ENCODE peak calls at places on chromosomes 7 and 10, in four cellular contexts. Q is glutamatergic neuron; E is DMS 273 treated with DMSO at 0.1 percent for 48 hours; K is effector memory CD8-positive, alpha-beta T cell. Z is an unnamed sample.

GRCh38 chr7:118110178-118110577 is 73.8 kb upstream of the LSM8 start:
- DNase-seq in Q (no peak), E (no peak), K (no peak), Z (no peak)

GRCh38 chr7:12635830-12636229 is 51.6 kb upstream of the ARL4A start:
- DNase-seq in Q (no peak), E (no peak), K (peak; percentile 10), Z (no peak)

GRCh38 chr7:30206942-30207341 is 72.2 kb downstream of the MTURN start:
- DNase-seq in Q (no peak), E (no peak), K (no peak), Z (peak; percentile 61)

GRCh38 chr10:72099054-72099921 is 10.9 kb upstream of the SPOCK2 start:
- DNase-seq in Q (no peak), E (no peak), K (no peak), Z (no peak)

GRCh38 chr7:97390052-97390451 is 272.6 kb downstream of the SDHAF3 start:
- DNase-seq in Q (no peak), E (no peak), K (no peak), Z (no peak)

GRCh38 chr7:128703605-128704004 is 31.5 kb downstream of the GARIN1A start:
- DNase-seq in Q (no peak), E (no peak), K (no peak), Z (no peak)

GRCh38 chr7:130489140-130489967 is 2.5 kb upstream of the MEST start:
- DNase-seq in Q (no peak), E (no peak), K (no peak), Z (no peak)

GRCh38 chr7:68776326-68776725 is 821.9 kb upstream of the AUTS2 start:
- DNase-seq in Q (no peak), E (no peak), K (no peak), Z (no peak)

GRCh38 chr10:4488924-4489323 is 337.1 kb upstream of the AKR1E2 start:
- DNase-seq in Q (no peak), E (no peak), K (no peak), Z (no peak)

GRCh38 chr10:33041783-33042437 is 83.9 kb upstream of the ITGB1 start:
- DNase-seq in Q (peak; percentile 45), E (no peak), K (no peak), Z (peak; percentile 59)

GRCh38 chr7:137591444-137591843 is 247.9 kb upstream of the PTN start:
- DNase-seq in Q (no peak), E (no peak), K (no peak), Z (peak; percentile 34)

GRCh38 chr10:72808001-72808400 is 85.5 kb upstream of the OIT3 start:
- DNase-seq in Q (no peak), E (no peak), K (no peak), Z (no peak)

GRCh38 chr7:100443096-100443840 is 7.0 kb upstream of the PPP1R35 start:
- DNase-seq in Q (no peak), E (no peak), K (no peak), Z (no peak)

GRCh38 chr7:143396182-143396581 is 12.5 kb downstream of the EPHA1 start:
- DNase-seq in Q (no peak), E (no peak), K (no peak), Z (no peak)

GRCh38 chr10:58291538-58292174 is 22.7 kb downstream of the CISD1 start:
- DNase-seq in Q (no peak), E (no peak), K (peak; percentile 25), Z (no peak)

GRCh38 chr10:88820990-88821389 is 18.5 kb downstream of the LIPM start:
- DNase-seq in Q (no peak), E (no peak), K (no peak), Z (no peak)

GRCh38 chr10:113341138-113341537 is 211.7 kb upstream of the HABP2 start:
- DNase-seq in Q (no peak), E (no peak), K (no peak), Z (no peak)

GRCh38 chr7:132687016-132687415 is 110.7 kb upstream of the PLXNA4 start:
- DNase-seq in Q (no peak), E (no peak), K (no peak), Z (no peak)

Z was measured in NCI-H524.